ENCODE peak calls at places on chromosome 12, in four cellular contexts. N is H9, B is mesenchymal stem cell, W is astrocyte. T is an unnamed sample.

GRCh38 chr12:28107679-28108078 is 82.6 kb upstream of the CCDC91 start:
- DNase-seq in B (no peak), W (peak), N (no peak), T (no peak)

GRCh38 chr12:69719336-69720316 is 19.0 kb upstream of the RAB3IP start:
- DNase-seq in B (no peak), W (no peak), N (no peak), T (no peak)

GRCh38 chr12:109389146-109389545 is 41.4 kb downstream of the MYO1H start:
- DNase-seq in W (no peak), B (no peak), N (no peak), T (peak)

GRCh38 chr12:12333980-12334709 is 15.9 kb downstream of the MANSC1 start:
- DNase-seq in B (peak), N (peak), W (peak), T (peak)

GRCh38 chr12:2667716-2668440 is 126.9 kb upstream of the FKBP4 start:
- DNase-seq in W (no peak), B (no peak), N (peak), T (no peak)

GRCh38 chr12:2739832-2740641 is 54.7 kb upstream of the FKBP4 start:
- DNase-seq in N (peak), W (peak), B (peak), T (peak)

GRCh38 chr12:126811401-126811800 is 1455.6 kb upstream of the TMEM132C start:
- DNase-seq in B (no peak), N (no peak), W (no peak), T (no peak)

GRCh38 chr12:7131502-7131866 is 1.3 kb downstream of the CLSTN3 start:
- DNase-seq in W (no peak), N (peak), B (no peak), T (no peak)

GRCh38 chr12:57621497-57622292 is 10.5 kb downstream of the ARHGEF25 start:
- DNase-seq in B (peak), W (no peak), N (peak), T (no peak)

GRCh38 chr12:6200266-6201198 is at the start of gene CD9:
- DNase-seq in N (peak), B (peak), W (no peak), T (no peak)

GRCh38 chr12:70002097-70002911 is 177.3 kb downstream of the MYRFL start:
- DNase-seq in B (peak), W (no peak), N (no peak), T (no peak)

GRCh38 chr12:54128466-54128865 is 60.3 kb downstream of the SMUG1 start:
- DNase-seq in B (no peak), W (no peak), N (no peak), T (no peak)

GRCh38 chr12:11584213-11584855 is 65.1 kb upstream of the ETV6 start:
- DNase-seq in N (no peak), B (no peak), W (no peak), T (no peak)

GRCh38 chr12:9333129-9333528 is 124.9 kb upstream of the PZP start:
- DNase-seq in B (no peak), W (no peak), N (no peak), T (no peak)

GRCh38 chr12:130436741-130437501 is 99.2 kb downstream of the PIWIL1 start:
- DNase-seq in W (no peak), B (no peak), N (no peak), T (no peak)

GRCh38 chr12:15152864-15153263 is 68.4 kb downstream of the RERG start:
- DNase-seq in B (peak), N (no peak), W (peak), T (no peak)

GRCh38 chr12:109828754-109829511 is 4.3 kb downstream of the TRPV4 start:
- DNase-seq in B (no peak), W (no peak), N (no peak), T (no peak)

GRCh38 chr12:125072496-125072895 is 7.3 kb downstream of the AACS start:
- DNase-seq in N (no peak), W (no peak), B (no peak), T (no peak)

GRCh38 chr12:12452326-12452725 is 95.4 kb downstream of the BORCS5 start:
- DNase-seq in W (no peak), B (no peak), N (no peak), T (no peak)

GRCh38 chr12:43891856-43892574 is 56.1 kb downstream of the TMEM117 start:
- DNase-seq in N (no peak), W (no peak), B (no peak), T (peak)

GRCh38 chr12:3313066-3313465 is 177.9 kb upstream of the PRMT8 start:
- DNase-seq in N (no peak), W (peak), B (peak), T (no peak)

GRCh38 chr12:53992377-53992776 is 7.4 kb downstream of the HOXC10 start:
- DNase-seq in B (no peak), N (no peak), W (no peak), T (no peak)

GRCh38 chr12:98516184-98516873 is 939 bp downstream of the TMPO start:
- DNase-seq in N (peak), B (peak), W (peak), T (peak)

GRCh38 chr12:15856097-15856982 is 25.8 kb upstream of the STRAP start:
- DNase-seq in B (peak), W (peak), N (no peak), T (peak)

GRCh38 chr12:1702708-1703107 is 11.8 kb downstream of the ADIPOR2 start:
- DNase-seq in W (no peak), B (peak), N (no peak), T (no peak)

GRCh38 chr12:49335118-49335954 is 1.7 kb downstream of the C1QL4 start:
- DNase-seq in W (no peak), N (no peak), B (no peak), T (no peak)

GRCh38 chr12:57832966-57833365 is 13.6 kb downstream of the CTDSP2 start:
- DNase-seq in W (no peak), B (peak), N (no peak), T (no peak)

GRCh38 chr12:132178801-132179401 is 34.6 kb downstream of the NOC4L start:
- DNase-seq in N (no peak), W (no peak), B (no peak), T (no peak)

GRCh38 chr12:54723653-54724256 is 75.6 kb upstream of the DCD start:
- DNase-seq in N (peak), W (no peak), B (peak), T (no peak)

GRCh38 chr12:4027412-4027811 is 154.2 kb upstream of the PARP11 start:
- DNase-seq in N (no peak), W (no peak), B (peak), T (peak)

GRCh38 chr12:6205144-6205539 is 4.9 kb downstream of the CD9 start:
- DNase-seq in W (no peak), B (no peak), N (peak), T (no peak)

GRCh38 chr12:30794591-30795409 is 40.0 kb upstream of the CAPRIN2 start:
- DNase-seq in N (peak), W (peak), B (peak), T (peak)

GRCh38 chr12:49225551-49226166 is 36.8 kb upstream of the TUBA1A start:
- DNase-seq in N (peak), W (peak), B (no peak), T (no peak)

GRCh38 chr12:104886418-104887401 is 71.4 kb downstream of the SLC41A2 start:
- DNase-seq in W (peak), N (no peak), B (peak), T (no peak)

GRCh38 chr12:3266638-3267037 is 189.5 kb downstream of the TSPAN9 start:
- DNase-seq in B (no peak), N (no peak), W (no peak), T (no peak)

GRCh38 chr12:113390064-113391043 is 13.3 kb downstream of the SDS start:
- DNase-seq in W (no peak), B (no peak), N (no peak), T (no peak)

GRCh38 chr12:52010152-52010622 is 3.4 kb downstream of the TAMALIN start:
- DNase-seq in W (peak), N (peak), B (peak), T (peak)
- H3K27ac ChIP-seq in W (peak), N (no peak), B (peak), T (peak)

DNA sequence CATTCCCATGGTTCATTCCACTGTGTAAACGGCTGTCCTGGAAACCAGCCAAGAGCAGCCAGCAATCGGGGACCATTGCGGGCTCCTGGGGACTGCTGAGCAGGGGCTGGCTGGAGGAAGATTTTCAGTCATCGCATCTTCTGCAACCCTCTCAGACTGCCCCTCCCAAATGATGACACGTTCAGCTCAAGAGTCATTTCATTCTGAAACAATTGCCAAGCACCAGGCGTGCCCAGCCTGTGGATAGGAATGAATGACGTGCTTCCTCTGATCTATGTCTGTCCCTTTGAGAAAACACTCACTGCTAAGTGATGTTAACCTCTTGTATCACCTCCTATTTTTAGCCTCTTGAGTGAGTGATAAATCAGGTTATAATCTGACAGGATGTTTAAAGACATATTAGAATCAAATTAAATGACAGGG is 62.0 kb downstream of the NDUFA12 start:
- DNase-seq in W (peak), N (no peak), B (peak), T (no peak)
- H2AFZ ChIP-seq in W (no peak), N (no peak), B (no peak), T (no peak)

DNA sequence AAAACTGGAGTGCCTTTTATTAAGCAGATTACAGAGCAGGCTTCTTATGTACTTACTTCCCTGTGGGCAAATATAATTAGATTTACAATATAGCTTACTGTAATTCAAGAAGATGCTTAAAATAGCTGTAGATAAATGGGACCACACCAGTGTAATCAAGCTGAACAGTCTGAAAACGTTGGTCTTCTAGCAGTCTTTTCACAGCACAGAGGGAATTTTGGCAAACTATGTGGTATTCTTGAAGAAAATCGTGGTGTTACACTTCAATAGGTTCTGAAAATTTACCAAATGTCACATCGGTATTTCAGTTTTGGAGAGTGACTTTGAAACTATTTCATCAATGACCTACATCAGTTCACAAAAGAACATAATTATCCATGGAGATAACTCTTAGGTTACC is 47.7 kb downstream of the SLC16A7 start:
- DNase-seq in W (no peak), B (no peak), N (no peak), T (no peak)
- H3K27ac ChIP-seq in W (no peak), B (no peak), N (no peak), T (no peak)

GRCh38 chr12:39505562-39505961 is 62.6 kb upstream of the KIF21A start:
- DNase-seq in N (no peak), W (no peak), B (no peak), T (no peak)

GRCh38 chr12:39505025-39505424 is 62.1 kb upstream of the KIF21A start:
- DNase-seq in B (no peak), N (no peak), W (peak), T (no peak)

GRCh38 chr12:39510001-39510400 is 67.1 kb upstream of the KIF21A start:
- DNase-seq in W (no peak), N (no peak), B (no peak), T (no peak)
- H2AFZ ChIP-seq in W (no peak), N (no peak), B (no peak), T (no peak)

T was measured in HepG2.